ENCODE peak calls at places on chromosomes 4 and X, in five cellular contexts. One of them, this sample, is unnamed.

GRCh38 chr4:144650311-144650820 is 4.4 kb downstream of the HHIP start:
- DNase-seq in heart right ventricle: no peak
- DNase-seq in SK-N-SH: no peak
- DNase-seq in GM12864: no peak
- DNase-seq in stomach: no peak
- DNase-seq in this sample: no peak

GRCh38 chrX:39011454-39012204 is 210.4 kb downstream of the MID1IP1 start:
- DNase-seq in heart right ventricle: peak; percentile 10
- DNase-seq in SK-N-SH: no peak
- DNase-seq in stomach: peak; percentile 57
- DNase-seq in GM12864: no peak
- DNase-seq in this sample: no peak

GRCh38 chrX:11944486-11944885 is 186.4 kb downstream of the MSL3 start:
- DNase-seq in GM12864: no peak
- DNase-seq in heart right ventricle: no peak
- DNase-seq in stomach: no peak
- DNase-seq in SK-N-SH: peak; percentile 26
- DNase-seq in this sample: peak; percentile 77

GRCh38 chr4:17690135-17690534 is 75.7 kb downstream of the MED28 start:
- DNase-seq in GM12864: no peak
- DNase-seq in heart right ventricle: no peak
- DNase-seq in stomach: no peak
- DNase-seq in SK-N-SH: no peak
- DNase-seq in this sample: no peak

GRCh38 chr4:55736605-55737183 is 82.9 kb upstream of the EXOC1L start:
- DNase-seq in stomach: no peak
- DNase-seq in GM12864: no peak
- DNase-seq in heart right ventricle: no peak
- DNase-seq in SK-N-SH: peak; percentile 19
- DNase-seq in this sample: peak; percentile 32

GRCh38 chr4:92968556-92968955 is 664.8 kb downstream of the GRID2 start:
- DNase-seq in heart right ventricle: no peak
- DNase-seq in SK-N-SH: no peak
- DNase-seq in GM12864: no peak
- DNase-seq in stomach: no peak
- DNase-seq in this sample: no peak

GRCh38 chr4:68859655-68860054 is 43.9 kb downstream of the UGT2B10 start:
- DNase-seq in SK-N-SH: no peak
- DNase-seq in GM12864: no peak
- DNase-seq in stomach: no peak
- DNase-seq in heart right ventricle: no peak
- DNase-seq in this sample: no peak

GRCh38 chrX:24498975-24499374 is 33.9 kb downstream of the PDK3 start:
- DNase-seq in GM12864: no peak
- DNase-seq in heart right ventricle: no peak
- DNase-seq in stomach: no peak
- DNase-seq in SK-N-SH: peak; percentile 30
- DNase-seq in this sample: peak; percentile 28

GRCh38 chr4:142473218-142473959 is 372.7 kb downstream of the INPP4B start:
- DNase-seq in SK-N-SH: no peak
- DNase-seq in heart right ventricle: peak; percentile 21
- DNase-seq in stomach: no peak
- DNase-seq in GM12864: no peak
- DNase-seq in this sample: no peak

GRCh38 chrX:132373610-132374009 is 115.2 kb downstream of the MBNL3 start:
- DNase-seq in stomach: no peak
- DNase-seq in heart right ventricle: no peak
- DNase-seq in GM12864: no peak
- DNase-seq in SK-N-SH: no peak
- DNase-seq in this sample: no peak

DNA sequence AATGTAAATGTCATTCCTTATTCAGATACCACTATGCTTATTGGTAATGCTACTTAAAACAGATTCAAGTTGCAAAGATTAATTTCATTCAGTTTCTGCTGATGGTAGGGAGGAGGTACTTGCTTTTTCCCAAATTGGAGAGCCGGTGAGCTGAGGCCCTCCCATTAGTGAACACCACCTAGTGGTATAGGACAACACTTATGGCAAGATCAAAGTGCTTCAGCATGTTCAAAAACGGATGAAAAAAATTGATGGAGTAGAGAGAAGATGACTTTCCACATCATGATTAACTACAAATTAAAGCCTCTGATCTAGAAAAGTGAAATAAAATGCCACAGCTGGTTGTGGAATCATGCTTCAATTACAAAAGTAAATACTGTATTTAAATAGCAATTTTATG is 112.9 kb downstream of the MBNL3 start:
- DNase-seq in stomach: no peak
- DNase-seq in GM12864: no peak
- DNase-seq in SK-N-SH: no peak
- DNase-seq in heart right ventricle: no peak
- DNase-seq in this sample: no peak
- TF ChIP-seq CTCF in stomach: no peak
- TF ChIP-seq CTCF in GM12864: no peak
- TF ChIP-seq CTCF in SK-N-SH: peak; percentile 35
- TF ChIP-seq CTCF in heart right ventricle: no peak
- TF ChIP-seq CTCF in this sample: peak; percentile 28

GRCh38 chrX:73849054-73849453 is 286.1 kb downstream of the CHIC1 start:
- DNase-seq in GM12864: no peak
- DNase-seq in SK-N-SH: no peak
- DNase-seq in stomach: no peak
- DNase-seq in heart right ventricle: no peak
- DNase-seq in this sample: no peak

GRCh38 chrX:73851014-73852009 is 288.3 kb downstream of the CHIC1 start:
- DNase-seq in stomach: peak; percentile 87
- DNase-seq in SK-N-SH: peak; percentile 70
- DNase-seq in GM12864: no peak
- DNase-seq in heart right ventricle: no peak
- DNase-seq in this sample: no peak

GRCh38 chrX:73855546-73855945 is 292.5 kb downstream of the CHIC1 start:
- DNase-seq in GM12864: no peak
- DNase-seq in SK-N-SH: peak; percentile 57
- DNase-seq in heart right ventricle: peak; percentile 47
- DNase-seq in stomach: peak; percentile 75
- DNase-seq in this sample: peak; percentile 72

GRCh38 chrX:73850124-73851013 is 287.4 kb downstream of the CHIC1 start:
- DNase-seq in SK-N-SH: peak; percentile 44
- DNase-seq in heart right ventricle: no peak
- DNase-seq in stomach: peak; percentile 45
- DNase-seq in GM12864: no peak
- DNase-seq in this sample: peak; percentile 42

GRCh38 chrX:73852022-73852421 is 289.0 kb downstream of the CHIC1 start:
- DNase-seq in GM12864: no peak
- DNase-seq in SK-N-SH: no peak
- DNase-seq in heart right ventricle: no peak
- DNase-seq in stomach: no peak
- DNase-seq in this sample: no peak
- H3K4me3 ChIP-seq in GM12864: no peak overlapping the region
- H3K4me3 ChIP-seq in SK-N-SH: peak overlapping the region; percentile 72
- H3K4me3 ChIP-seq in heart right ventricle: peak overlapping the region; percentile 58
- H3K4me3 ChIP-seq in stomach: no peak overlapping the region
- H3K4me3 ChIP-seq in this sample: no peak overlapping the region

DNA sequence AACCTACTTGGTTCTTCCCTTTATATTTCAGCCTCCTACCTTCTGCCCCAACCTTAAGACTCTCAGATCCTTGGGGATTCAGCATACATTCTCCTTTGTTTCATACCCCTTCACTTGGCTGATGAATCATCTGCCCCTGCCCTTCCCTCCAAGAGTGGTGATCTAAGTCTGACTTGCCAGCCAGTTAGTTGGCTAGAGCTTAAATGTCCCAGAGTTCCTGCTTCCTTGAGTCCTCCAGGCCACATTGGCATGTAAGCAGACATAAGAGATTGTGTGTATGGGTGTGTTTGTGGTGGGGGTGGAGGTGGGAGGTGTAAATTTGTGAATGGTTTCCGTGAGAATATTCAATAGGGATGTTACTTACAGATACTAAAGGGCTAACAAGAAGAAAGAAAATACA is 3.7 kb upstream of the TEX13D start:
- DNase-seq in heart right ventricle: no peak
- DNase-seq in stomach: no peak
- DNase-seq in GM12864: no peak
- DNase-seq in SK-N-SH: no peak
- DNase-seq in this sample: no peak
- TF ChIP-seq CTCF in heart right ventricle: no peak
- TF ChIP-seq CTCF in stomach: no peak
- TF ChIP-seq CTCF in GM12864: no peak
- TF ChIP-seq CTCF in SK-N-SH: no peak
- TF ChIP-seq CTCF in this sample: no peak

GRCh38 chr4:1721003-1721665 is at the start of the genes TACC3 and TMEM129:
- DNase-seq in GM12864: peak; percentile 92
- DNase-seq in heart right ventricle: peak; percentile 93
- DNase-seq in SK-N-SH: peak; percentile 99
- DNase-seq in stomach: peak; percentile 95
- DNase-seq in this sample: peak; percentile 92

GRCh38 chr4:1725521-1725920 is 4.2 kb downstream of the TACC3 start:
- DNase-seq in SK-N-SH: no peak
- DNase-seq in stomach: no peak
- DNase-seq in GM12864: no peak
- DNase-seq in heart right ventricle: no peak
- DNase-seq in this sample: no peak

GRCh38 chr4:1722551-1723071 is 1.3 kb downstream of the TACC3 start:
- DNase-seq in GM12864: no peak
- DNase-seq in SK-N-SH: peak; percentile 36
- DNase-seq in stomach: no peak
- DNase-seq in heart right ventricle: no peak
- DNase-seq in this sample: no peak

GRCh38 chr4:1721666-1722550 is 587 bp downstream of the TACC3 start:
- DNase-seq in GM12864: no peak
- DNase-seq in stomach: no peak
- DNase-seq in heart right ventricle: no peak
- DNase-seq in SK-N-SH: peak; percentile 34
- DNase-seq in this sample: no peak

DNA sequence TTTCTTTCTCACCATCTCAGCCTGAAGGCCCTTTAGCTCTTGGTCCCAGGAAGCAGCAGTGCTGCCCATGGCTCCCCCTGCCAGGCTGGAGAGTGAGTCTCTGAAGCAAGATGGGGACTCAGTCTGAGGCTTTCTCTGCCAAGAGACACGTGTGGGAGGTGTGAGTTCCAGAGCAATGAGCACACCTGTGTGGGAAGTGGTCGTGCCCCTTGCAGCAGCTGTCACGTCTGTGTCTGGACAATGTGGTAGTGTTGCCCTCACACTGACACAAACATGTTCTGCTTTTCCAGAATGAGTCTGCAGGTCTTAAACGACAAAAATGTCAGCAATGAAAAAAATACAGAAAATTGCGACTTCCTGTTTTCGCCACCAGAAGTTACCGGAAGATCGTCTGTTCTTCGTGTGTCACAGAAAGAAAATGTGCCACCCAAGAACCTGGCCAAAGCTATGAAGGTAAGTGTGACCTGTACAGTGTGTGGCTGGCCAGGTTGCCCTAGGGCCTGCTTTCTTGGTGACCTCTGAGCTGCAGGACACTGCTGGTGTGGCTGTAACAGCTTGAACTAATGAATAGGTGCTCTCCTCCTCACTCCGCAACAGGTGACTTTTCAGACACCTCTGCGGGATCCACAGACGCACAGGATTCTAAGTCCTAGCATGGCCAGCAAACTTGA is 1.9 kb downstream of the TACC3 start:
- DNase-seq in GM12864: no peak
- DNase-seq in heart right ventricle: no peak
- DNase-seq in SK-N-SH: no peak
- DNase-seq in stomach: no peak
- DNase-seq in this sample: no peak
- H3K4me3 ChIP-seq in GM12864: peak overlapping the region; percentile 72
- H3K4me3 ChIP-seq in heart right ventricle: no peak overlapping the region
- H3K4me3 ChIP-seq in SK-N-SH: peak overlapping the region; percentile 64
- H3K4me3 ChIP-seq in stomach: peak overlapping the region; percentile 23
- H3K4me3 ChIP-seq in this sample: no peak overlapping the region

GRCh38 chr4:18722748-18723191 is 701.2 kb upstream of the LCORL start:
- DNase-seq in GM12864: no peak
- DNase-seq in stomach: no peak
- DNase-seq in SK-N-SH: no peak
- DNase-seq in heart right ventricle: no peak
- DNase-seq in this sample: no peak
- TF ChIP-seq CTCF in GM12864: no peak
- TF ChIP-seq CTCF in stomach: no peak
- TF ChIP-seq CTCF in SK-N-SH: no peak
- TF ChIP-seq CTCF in heart right ventricle: no peak
- TF ChIP-seq CTCF in this sample: no peak

DNA sequence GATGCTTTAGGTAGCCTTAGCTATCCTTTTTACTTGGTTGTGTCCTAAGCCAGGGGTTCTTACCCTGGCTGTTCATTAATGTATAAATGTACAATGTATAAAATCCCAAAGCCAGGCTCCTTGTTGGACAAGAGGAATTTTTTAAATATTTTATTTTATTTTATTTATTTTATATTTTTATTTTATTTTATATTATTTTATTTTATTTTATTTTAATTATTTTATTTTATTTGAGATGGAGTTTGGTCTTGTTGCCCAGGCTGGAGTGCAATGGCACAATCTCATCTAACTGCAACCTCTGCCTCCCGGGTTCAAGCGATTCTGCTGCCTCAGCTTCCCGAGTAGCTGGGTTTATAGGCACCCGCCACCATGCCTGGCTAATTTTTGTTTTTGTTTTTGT is 8.1 kb upstream of the SLC2A9 start:
- DNase-seq in stomach: no peak
- DNase-seq in heart right ventricle: no peak
- DNase-seq in GM12864: no peak
- DNase-seq in SK-N-SH: no peak
- DNase-seq in this sample: no peak
- H3K4me3 ChIP-seq in stomach: no peak overlapping the region
- H3K4me3 ChIP-seq in heart right ventricle: no peak overlapping the region
- H3K4me3 ChIP-seq in GM12864: no peak overlapping the region
- H3K4me3 ChIP-seq in SK-N-SH: no peak overlapping the region
- H3K4me3 ChIP-seq in this sample: no peak overlapping the region

This sample was measured in fibroblast of pulmonary artery.